ENCODE peak calls at places on chromosomes 3 and 15, in seven cellular contexts. C is neural progenitor cell, T is right lobe of liver, F is Peyer's patch, X is mesendoderm, U is endodermal cell, N is stomach. L is an unnamed sample.

GRCh38 chr15:28935316-28935715 is 49.5 kb downstream of the APBA2 start:
- DNase-seq in N (no peak), F (peak; percentile 41), T (no peak), C (no peak), X (peak; percentile 72), U (peak; percentile 91), L (no peak)

GRCh38 chr3:46892285-46893145 is 15.0 kb downstream of the PTH1R start:
- DNase-seq in U (peak; percentile 98), N (peak; percentile 73), C (peak; percentile 93), X (peak; percentile 94), T (peak; percentile 77), F (peak; percentile 68), L (peak; percentile 85)

GRCh38 chr3:117217837-117218236 is 508.3 kb downstream of the TUSC7 start:
- DNase-seq in U (no peak), C (no peak), T (peak; percentile 54), N (no peak), F (no peak), X (no peak), L (no peak)

GRCh38 chr3:8962226-8962861 is 928 bp downstream of the RAD18 start:
- DNase-seq in C (no peak), F (no peak), T (no peak), U (no peak), N (no peak), X (no peak), L (no peak)

GRCh38 chr3:27712136-27713065 is 9.7 kb downstream of the EOMES start:
- DNase-seq in C (peak; percentile 88), N (peak; percentile 76), U (peak; percentile 92), T (peak; percentile 81), X (peak; percentile 93), F (peak; percentile 75), L (peak; percentile 78)

GRCh38 chr15:63503739-63504246 is 600 bp upstream of the USP3 start:
- DNase-seq in C (no peak), U (peak; percentile 81), X (peak; percentile 93), N (peak; percentile 69), T (peak; percentile 77), F (no peak), L (peak; percentile 82)

GRCh38 chr3:126373682-126374601 is 16.7 kb upstream of the KLF15 start:
- DNase-seq in T (peak; percentile 92), F (peak; percentile 27), C (no peak), X (no peak), U (no peak), N (no peak), L (no peak)

GRCh38 chr3:43723121-43723734 is 32.5 kb downstream of the ABHD5 start:
- DNase-seq in N (no peak), C (no peak), U (no peak), X (no peak), T (no peak), F (no peak), L (no peak)

GRCh38 chr3:124586126-124587052 is 143.9 kb upstream of the UMPS start:
- DNase-seq in C (peak; percentile 68), F (no peak), T (no peak), N (peak; percentile 48), X (peak; percentile 91), U (peak; percentile 87), L (no peak)

GRCh38 chr3:15291589-15292541 is 40.5 kb downstream of the SH3BP5 start:
- DNase-seq in N (no peak), C (no peak), U (no peak), T (no peak), F (no peak), X (no peak), L (no peak)

GRCh38 chr15:45795487-45796069 is 160.7 kb downstream of the SQOR start:
- DNase-seq in T (no peak), F (no peak), X (peak; percentile 89), N (peak; percentile 31), U (peak; percentile 77), C (peak; percentile 88), L (no peak)

GRCh38 chr3:186461141-186461540 is 83.0 kb downstream of the CRYGS start:
- DNase-seq in T (no peak), N (no peak), X (no peak), C (no peak), U (no peak), F (no peak), L (no peak)

GRCh38 chr3:27861047-27862036 is 139.2 kb upstream of the EOMES start:
- DNase-seq in X (peak; percentile 27), N (no peak), C (no peak), T (no peak), F (no peak), U (no peak), L (no peak)

GRCh38 chr3:58202917-58203360 is 7.8 kb downstream of the DNASE1L3 start:
- DNase-seq in N (no peak), X (no peak), F (no peak), U (no peak), C (no peak), T (no peak), L (no peak)

GRCh38 chr3:36907911-36908646 is 36.8 kb downstream of the TRANK1 start:
- DNase-seq in C (no peak), U (peak; percentile 43), F (peak; percentile 79), N (peak; percentile 66), T (peak; percentile 76), X (no peak), L (peak; percentile 67)

GRCh38 chr15:80689297-80689696 is 5.8 kb upstream of the ABHD17C start:
- DNase-seq in T (no peak), X (no peak), U (no peak), C (no peak), N (no peak), F (no peak), L (no peak)

GRCh38 chr15:80689716-80690115 is 5.4 kb upstream of the ABHD17C start:
- DNase-seq in T (no peak), C (no peak), U (no peak), F (no peak), X (peak; percentile 27), N (no peak), L (no peak)

GRCh38 chr15:80684697-80685096 is 10.4 kb upstream of the ABHD17C start:
- DNase-seq in N (no peak), U (no peak), X (no peak), T (no peak), C (no peak), F (no peak), L (no peak)

GRCh38 chr15:80682201-80682600 is 12.9 kb upstream of the ABHD17C start:
- DNase-seq in C (no peak), U (no peak), N (no peak), X (no peak), F (no peak), T (no peak), L (no peak)

DNA sequence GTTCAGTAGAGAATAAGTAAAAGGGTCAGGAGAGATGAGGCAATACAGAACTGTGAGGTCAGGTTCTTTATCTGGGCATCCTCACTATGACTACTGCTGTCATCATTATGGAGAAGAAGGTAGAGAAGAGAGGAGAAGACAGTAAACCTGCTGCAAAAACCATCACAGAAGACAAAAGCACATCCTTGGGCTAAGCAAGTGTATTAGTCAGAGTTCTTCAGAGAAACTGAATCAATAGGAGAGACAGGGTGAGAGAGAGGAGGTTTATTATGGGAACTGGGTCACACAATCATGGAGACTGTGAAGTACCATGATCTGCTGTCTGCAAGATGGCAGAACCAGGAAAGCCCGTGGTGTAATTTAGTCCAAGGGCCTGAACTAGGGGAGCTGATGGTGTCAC is 9.5 kb upstream of the ABHD17C start:
- DNase-seq in N (no peak), T (no peak), X (no peak), U (no peak), F (no peak), C (no peak), L (no peak)
- H3K27ac ChIP-seq in N (no peak overlapping the region), T (no peak overlapping the region), X (no peak overlapping the region), U (no peak overlapping the region), F (no peak overlapping the region), C (no peak overlapping the region), L (no peak overlapping the region)

DNA sequence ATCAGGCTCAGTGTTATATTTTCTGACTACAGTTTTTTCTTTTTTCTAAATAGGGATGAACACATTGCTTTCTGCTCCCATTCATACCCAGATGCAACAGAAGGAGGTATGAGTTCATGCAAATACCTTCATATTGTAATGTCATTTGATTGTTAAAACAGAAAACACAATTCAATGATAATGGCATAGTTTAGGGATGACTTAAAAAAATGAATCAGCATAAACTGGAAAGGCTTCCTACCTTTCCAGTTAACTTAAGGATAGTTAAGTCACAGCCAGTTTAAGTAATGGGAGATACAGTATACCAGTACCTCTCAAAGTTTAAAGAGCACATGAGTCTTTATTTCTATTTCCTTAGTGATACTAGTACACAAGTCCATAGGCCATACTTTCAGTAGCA is 24.9 kb downstream of the KNL1 start:
- DNase-seq in F (no peak), U (no peak), X (no peak), T (no peak), N (no peak), C (no peak), L (no peak)
- H3K4me1 ChIP-seq in F (no peaks in the 10 kb centered on the region), U (no peaks in the 10 kb centered on the region), X (no peaks in the 10 kb centered on the region), T (no peaks in the 10 kb centered on the region), N (no peaks in the 10 kb centered on the region), C (no peaks in the 10 kb centered on the region), L (peaks cover 5% of the 10 kb centered on the region)

GRCh38 chr3:64239841-64240240 is 14.6 kb upstream of the PRICKLE2 start:
- DNase-seq in F (no peak), C (no peak), X (no peak), N (no peak), T (no peak), U (no peak), L (no peak)

GRCh38 chr3:64240959-64241358 is 15.7 kb upstream of the PRICKLE2 start:
- DNase-seq in U (no peak), F (no peak), X (no peak), N (no peak), C (no peak), T (no peak), L (no peak)

GRCh38 chr3:64238971-64239667 is 13.9 kb upstream of the PRICKLE2 start:
- DNase-seq in C (peak; percentile 77), F (no peak), X (peak; percentile 98), N (peak; percentile 39), T (peak; percentile 49), U (peak; percentile 96), L (peak; percentile 47)

GRCh38 chr3:64242435-64242834 is 17.2 kb upstream of the PRICKLE2 start:
- DNase-seq in N (peak; percentile 36), U (no peak), T (no peak), C (no peak), F (no peak), X (no peak), L (peak; percentile 57)

DNA sequence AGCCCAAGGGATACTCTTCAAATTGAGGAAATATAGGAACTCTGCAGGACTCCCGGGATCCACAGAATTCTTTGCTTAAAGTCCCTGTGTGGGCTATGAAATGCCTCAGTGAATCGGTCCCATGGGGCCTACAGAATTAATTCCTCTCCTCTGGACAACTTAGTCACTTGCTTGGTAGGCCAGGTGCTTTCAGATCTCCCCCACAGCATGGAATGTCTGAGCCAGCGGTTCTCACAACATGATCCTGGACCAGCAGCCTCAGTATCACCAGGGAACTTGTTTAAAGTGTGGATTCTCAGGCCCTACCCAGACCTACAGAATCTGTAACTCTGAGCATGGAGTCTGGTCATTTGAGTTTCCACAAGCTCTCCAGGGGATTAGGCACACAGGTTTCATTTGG is 15.2 kb upstream of the PRICKLE2 start:
- DNase-seq in X (peak; percentile 70), N (no peak), T (no peak), U (no peak), F (no peak), C (no peak), L (no peak)
- H3K27ac ChIP-seq in X (peak overlapping the region; percentile 24), N (no peak overlapping the region), T (no peak overlapping the region), U (no peak overlapping the region), F (no peak overlapping the region), C (no peak overlapping the region), L (no peak overlapping the region)

DNA sequence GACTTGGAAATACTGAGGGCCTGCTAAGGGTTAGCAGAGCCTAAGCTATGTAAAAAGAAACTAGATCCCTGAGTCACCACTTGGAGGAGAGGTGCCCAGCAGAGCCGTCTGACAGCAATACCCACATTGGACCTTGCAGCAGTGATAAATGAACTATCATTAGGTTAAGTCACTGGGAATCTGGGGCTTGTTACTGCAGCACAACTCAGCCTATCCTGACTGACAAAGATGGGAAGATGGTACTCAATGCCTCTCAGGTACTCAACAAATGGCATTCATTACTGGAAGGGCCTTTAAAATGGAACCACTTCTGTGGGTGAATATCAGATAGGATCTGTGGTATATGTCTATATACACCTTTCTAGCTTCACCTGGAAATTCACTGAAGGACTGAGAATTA is 331.6 kb upstream of the TLE3 start:
- DNase-seq in N (no peak), T (no peak), U (no peak), F (no peak), X (no peak), C (no peak), L (no peak)
- H3K4me1 ChIP-seq in N (no peaks in the 10 kb centered on the region), T (no peaks in the 10 kb centered on the region), U (peaks cover 4% of the 10 kb centered on the region), F (no peaks in the 10 kb centered on the region), X (peaks cover 2% of the 10 kb centered on the region), C (peaks cover 25% of the 10 kb centered on the region), L (no peaks in the 10 kb centered on the region)